ENCODE peak calls at places on chromosomes 16 and 17, in four cellular contexts. T is H1, H is OCI-LY7, G is astrocyte. M is an unnamed sample.

GRCh38 chr16:77594798-77595625 is 127.3 kb upstream of the NUDT7 start:
- DNase-seq in T (no peak), H (no peak), G (peak; percentile 79), M (no peak)

GRCh38 chr17:7380855-7381683 is at the start of gene TNK1:
- DNase-seq in T (no peak), H (no peak), G (no peak), M (no peak)

GRCh38 chr16:83994087-83994486 is 26.0 kb downstream of the NECAB2 start:
- DNase-seq in T (no peak), H (no peak), G (peak; percentile 84), M (peak; percentile 91)

GRCh38 chr17:82775033-82775823 is 23.4 kb downstream of the TBCD start:
- DNase-seq in T (no peak), H (peak; percentile 57), G (peak; percentile 10), M (peak; percentile 40)

GRCh38 chr17:12512712-12513355 is 152.9 kb upstream of the MYOCD start:
- DNase-seq in T (no peak), H (no peak), G (peak; percentile 54), M (peak; percentile 64)

GRCh38 chr16:57530531-57531252 is 5.7 kb downstream of the CCDC102A start:
- DNase-seq in T (no peak), H (no peak), G (no peak), M (no peak)

GRCh38 chr17:63222655-63223054 is 223.5 kb downstream of the CYB561 start:
- DNase-seq in T (no peak), H (no peak), G (peak; percentile 8), M (peak; percentile 30)

GRCh38 chr17:76341301-76341700 is 12.4 kb downstream of the PRPSAP1 start:
- DNase-seq in T (no peak), H (no peak), G (no peak), M (no peak)

GRCh38 chr16:76910931-76911330 is 280.1 kb upstream of the MON1B start:
- DNase-seq in T (no peak), H (no peak), G (peak; percentile 73), M (peak; percentile 79)

GRCh38 chr17:29215717-29216116 is 30.9 kb upstream of the CRYBA1 start:
- DNase-seq in T (no peak), H (no peak), G (peak; percentile 59), M (peak; percentile 60)

GRCh38 chr17:30997842-30998241 is 27.0 kb downstream of the RNF135 start:
- DNase-seq in T (no peak), H (no peak), G (no peak), M (no peak)

GRCh38 chr17:33328129-33328528 is 35.0 kb upstream of the ASIC2 start:
- DNase-seq in T (peak; percentile 10), H (no peak), G (no peak), M (no peak)

GRCh38 chr17:80675451-80676095 is 130.9 kb downstream of the RPTOR start:
- DNase-seq in T (no peak), H (no peak), G (no peak), M (no peak)

GRCh38 chr17:300881-301280 is 51.7 kb downstream of the RPH3AL start:
- DNase-seq in T (no peak), H (no peak), G (no peak), M (no peak)

GRCh38 chr17:21201874-21202273 is 12.1 kb downstream of the TMEM11 start:
- DNase-seq in T (no peak), H (no peak), G (no peak), M (no peak)

GRCh38 chr17:77571562-77571981 is 386.9 kb upstream of the TNRC6C start:
- DNase-seq in T (no peak), H (no peak), G (peak; percentile 11), M (peak; percentile 14)

GRCh38 chr17:39069114-39069756 is 82.2 kb downstream of the PLXDC1 start:
- DNase-seq in T (no peak), H (peak; percentile 76), G (peak; percentile 25), M (peak; percentile 64)

GRCh38 chr17:42670199-42670924 is 6.4 kb downstream of the PLEKHH3 start:
- DNase-seq in T (no peak), H (no peak), G (no peak), M (no peak)

GRCh38 chr17:6084226-6085161 is 14.3 kb downstream of the WSCD1 start:
- DNase-seq in T (no peak), H (no peak), G (no peak), M (peak; percentile 14)

GRCh38 chr16:82368041-82368440 is 198.0 kb upstream of the MPHOSPH6 start:
- DNase-seq in T (no peak), H (peak; percentile 8), G (peak; percentile 16), M (peak; percentile 9)

GRCh38 chr17:2283302-2283701 is 20.3 kb downstream of the SMG6 start:
- DNase-seq in T (no peak), H (no peak), G (no peak), M (no peak)

GRCh38 chr17:1058423-1059130 is 61.6 kb downstream of the TIMM22 start:
- DNase-seq in T (no peak), H (peak; percentile 32), G (no peak), M (peak; percentile 32)

GRCh38 chr16:47927330-47927729 is 228.5 kb downstream of the ABCC12 start:
- DNase-seq in T (no peak), H (no peak), G (peak; percentile 61), M (no peak)

GRCh38 chr17:45976755-45977505 is 22.1 kb upstream of the STH start:
- DNase-seq in T (no peak), H (no peak), G (peak; percentile 34), M (no peak)

GRCh38 chr17:41705271-41705991 is 6.7 kb upstream of the GAST start:
- DNase-seq in T (peak; percentile 57), H (no peak), G (peak; percentile 64), M (peak; percentile 68)

GRCh38 chr16:566475-567361 is at the start of gene NHLRC4:
- DNase-seq in T (no peak), H (peak; percentile 90), G (no peak), M (peak; percentile 60)

GRCh38 chr16:67463059-67463458 is 17.9 kb downstream of the ATP6V0D1 start:
- DNase-seq in T (no peak), H (no peak), G (no peak), M (no peak)
- H4K20me1 ChIP-seq in T (peaks cover 24% of the 10 kb centered on the region), H (no peaks in the 10 kb centered on the region), G (peaks cover 100% of the 10 kb centered on the region), M (no peaks in the 10 kb centered on the region)

DNA sequence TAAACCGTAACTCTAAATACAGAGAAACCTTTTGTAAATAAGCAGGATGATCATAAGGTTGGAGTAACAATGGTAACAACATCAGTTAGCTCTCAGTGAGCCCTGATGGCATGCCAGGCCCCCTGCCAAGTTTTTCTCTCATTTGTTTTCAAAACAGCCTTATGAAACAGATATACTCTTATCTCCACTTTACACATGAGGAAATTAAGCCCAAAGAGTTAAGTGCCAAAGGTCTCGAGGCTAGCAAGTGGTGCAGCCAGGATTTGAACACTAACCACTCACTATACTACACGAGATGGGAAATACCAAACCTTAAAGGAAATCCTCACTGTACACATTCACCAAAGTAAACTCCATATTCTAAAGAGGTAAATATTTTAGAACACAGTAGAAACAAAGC is 15.0 kb downstream of the USP31 start:
- DNase-seq in T (no peak), H (no peak), G (no peak), M (no peak)
- H4K20me1 ChIP-seq in T (peaks cover 9% of the 10 kb centered on the region), H (peaks cover 14% of the 10 kb centered on the region), G (peaks cover 72% of the 10 kb centered on the region), M (no peaks in the 10 kb centered on the region)

GRCh38 chr17:57326764-57327163 is 70.4 kb downstream of the MSI2 start:
- DNase-seq in T (no peak), H (no peak), G (no peak), M (no peak)

GRCh38 chr17:57323391-57323790 is 67.1 kb downstream of the MSI2 start:
- DNase-seq in T (no peak), H (no peak), G (no peak), M (no peak)

GRCh38 chr17:57326348-57326747 is 70.0 kb downstream of the MSI2 start:
- DNase-seq in T (no peak), H (no peak), G (no peak), M (no peak)

GRCh38 chr17:57324060-57324459 is 67.7 kb downstream of the MSI2 start:
- DNase-seq in T (no peak), H (no peak), G (no peak), M (no peak)

DNA sequence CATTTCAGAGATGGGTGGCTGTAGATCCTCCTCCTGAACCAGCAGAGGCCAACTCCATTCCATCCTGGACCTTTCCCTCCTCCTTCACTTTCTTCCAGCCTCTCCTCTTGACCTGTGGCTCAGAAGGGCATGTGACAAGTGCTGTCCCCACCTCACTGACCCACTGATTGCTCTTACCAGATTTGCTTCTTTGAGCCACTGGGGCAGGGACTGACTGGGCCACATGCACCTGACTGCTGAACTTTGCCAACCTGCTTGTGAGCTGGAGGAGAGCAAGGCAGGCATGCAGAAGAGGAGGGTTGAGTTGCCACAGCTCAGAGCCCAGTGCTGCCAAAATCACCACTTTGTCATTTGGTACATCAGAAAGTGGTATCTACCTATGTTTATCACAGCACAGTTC is 68.3 kb downstream of the MSI2 start:
- DNase-seq in T (no peak), H (no peak), G (no peak), M (no peak)
- H4K20me1 ChIP-seq in T (peaks cover 15% of the 10 kb centered on the region), H (no peaks in the 10 kb centered on the region), G (peaks cover 76% of the 10 kb centered on the region), M (no peaks in the 10 kb centered on the region)

DNA sequence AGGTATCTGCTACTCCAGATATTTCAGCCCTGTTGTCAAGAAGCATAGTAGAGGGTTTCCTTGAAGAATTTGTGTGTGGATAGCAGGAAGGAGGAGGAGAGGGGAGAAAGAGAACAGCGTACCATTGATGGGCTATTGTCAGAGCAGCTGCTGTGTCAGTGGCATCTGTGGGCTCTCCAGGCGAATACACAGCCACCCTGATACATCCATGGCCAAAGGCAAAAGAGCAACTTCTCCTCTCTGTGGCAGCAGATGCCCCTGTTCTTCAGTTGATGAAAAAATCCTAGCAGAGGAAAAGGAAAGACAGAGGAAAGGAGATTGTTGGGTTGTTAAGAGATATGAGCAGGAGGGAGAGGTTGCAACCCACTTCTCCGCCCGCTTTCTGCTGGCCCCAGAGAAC is 12.2 kb upstream of the KCNJ2 start:
- DNase-seq in T (no peak), H (no peak), G (no peak), M (no peak)
- H4K20me1 ChIP-seq in T (no peaks in the 10 kb centered on the region), H (no peaks in the 10 kb centered on the region), G (no peaks in the 10 kb centered on the region), M (no peaks in the 10 kb centered on the region)